ENCODE peak calls at places on chromosomes 16 and 17, in ten cellular contexts. V is breast epithelium; S is PC-9; R is IMR-90; Q is HFF-Myc; H is H7; Z is CD8-positive, alpha-beta memory T cell; A is cardiac muscle cell; G is cardiac fibroblast; D is adrenal gland. B is an unnamed sample.

GRCh38 chr17:71502443-71502842 is 618.4 kb upstream of the SOX9 start:
- DNase-seq in V (no peak), S (no peak), R (no peak), Q (no peak), H (no peak), Z (no peak), A (no peak), G (no peak), D (no peak), B (no peak)

GRCh38 chr17:8189041-8189710 is 804 bp downstream of the BORCS6 start:
- DNase-seq in V (no peak), S (no peak), R (no peak), Q (no peak), H (no peak), Z (no peak), A (no peak), G (no peak), D (peak), B (no peak)

GRCh38 chr16:2296662-2297505 is 29.0 kb upstream of the RNPS1 start:
- DNase-seq in V (no peak), S (no peak), R (no peak), Q (no peak), H (peak), Z (no peak), A (peak), G (peak), D (peak), B (no peak)

GRCh38 chr17:61770043-61770442 is 93.3 kb downstream of the BRIP1 start:
- DNase-seq in V (no peak), S (no peak), R (peak), Q (no peak), H (no peak), Z (no peak), A (no peak), G (no peak), D (no peak), B (no peak)

GRCh38 chr16:64615647-64616280 is 506.1 kb downstream of the CDH11 start:
- DNase-seq in V (no peak), S (no peak), R (peak), Q (peak), H (no peak), Z (no peak), A (peak), G (peak), D (no peak), B (no peak)

GRCh38 chr16:23836078-23836403 is 258 bp downstream of the PRKCB start:
- DNase-seq in V (no peak), S (no peak), R (no peak), Q (no peak), H (no peak), Z (no peak), A (no peak), G (no peak), D (no peak), B (no peak)

GRCh38 chr17:6554871-6555330 is 1.5 kb downstream of the PITPNM3 start:
- DNase-seq in V (no peak), S (no peak), R (no peak), Q (no peak), H (peak), Z (no peak), A (no peak), G (no peak), D (no peak), B (no peak)

GRCh38 chr17:32546031-32546444 is 59.2 kb downstream of the CDK5R1 start:
- DNase-seq in V (no peak), S (no peak), R (no peak), Q (no peak), H (peak), Z (no peak), A (no peak), G (no peak), D (no peak), B (no peak)

GRCh38 chr16:74951206-74951605 is 33.7 kb downstream of the WDR59 start:
- DNase-seq in V (no peak), S (no peak), R (no peak), Q (no peak), H (no peak), Z (no peak), A (no peak), G (no peak), D (peak), B (no peak)

GRCh38 chr16:67104845-67105244 is 4.9 kb upstream of the PHAF1 start:
- DNase-seq in V (peak), S (no peak), R (no peak), Q (no peak), H (no peak), Z (no peak), A (no peak), G (no peak), D (no peak), B (peak)

GRCh38 chr16:30567160-30567990 is 4.1 kb downstream of the ZNF688 start:
- DNase-seq in V (no peak), S (peak), R (peak), Q (no peak), H (no peak), Z (peak), A (no peak), G (no peak), D (no peak), B (no peak)

GRCh38 chr16:88870608-88871348 is 4.3 kb upstream of the PABPN1L start:
- DNase-seq in V (no peak), S (no peak), R (no peak), Q (no peak), H (no peak), Z (no peak), A (no peak), G (no peak), D (no peak), B (no peak)
- H3K4me3 ChIP-seq in V (peak), S (no peak), R (no peak), Q (no peak), H (no peak), Z (no peak), A (no peak), G (no peak), D (no peak), B (no peak)

DNA sequence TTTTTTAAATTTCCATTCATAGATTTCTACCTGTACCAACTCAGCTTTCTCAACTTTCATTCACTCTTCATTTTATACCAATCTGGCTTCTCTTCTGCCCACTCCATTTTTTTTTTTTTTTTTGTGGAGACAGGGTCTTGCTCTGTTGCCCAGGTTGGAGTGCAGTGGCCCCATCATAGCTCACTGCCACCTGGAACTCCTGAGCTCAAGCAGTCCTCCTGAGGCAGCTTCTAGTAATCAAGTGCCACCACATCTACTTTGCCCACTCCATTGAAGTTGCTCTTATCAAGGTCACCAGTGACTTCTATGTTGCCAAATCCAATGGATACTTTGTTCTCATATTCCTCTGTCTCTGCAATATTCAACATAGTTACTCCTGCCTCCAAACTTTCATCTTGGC is 1.7 kb downstream of the SUPT6H start:
- DNase-seq in V (no peak), S (no peak), R (no peak), Q (no peak), H (no peak), Z (no peak), A (no peak), G (no peak), D (no peak), B (no peak)
- H3K4me3 ChIP-seq in V (no peak), S (peak), R (no peak), Q (peak), H (no peak), Z (no peak), A (no peak), G (no peak), D (no peak), B (peak)

GRCh38 chr17:73093286-73093685 is 798 bp upstream of the SLC39A11 start:
- DNase-seq in V (no peak), S (no peak), R (no peak), Q (no peak), H (no peak), Z (no peak), A (no peak), G (no peak), D (peak), B (no peak)
- H3K4me3 ChIP-seq in V (no peak), S (no peak), R (no peak), Q (no peak), H (no peak), Z (peak), A (no peak), G (no peak), D (no peak), B (peak)

DNA sequence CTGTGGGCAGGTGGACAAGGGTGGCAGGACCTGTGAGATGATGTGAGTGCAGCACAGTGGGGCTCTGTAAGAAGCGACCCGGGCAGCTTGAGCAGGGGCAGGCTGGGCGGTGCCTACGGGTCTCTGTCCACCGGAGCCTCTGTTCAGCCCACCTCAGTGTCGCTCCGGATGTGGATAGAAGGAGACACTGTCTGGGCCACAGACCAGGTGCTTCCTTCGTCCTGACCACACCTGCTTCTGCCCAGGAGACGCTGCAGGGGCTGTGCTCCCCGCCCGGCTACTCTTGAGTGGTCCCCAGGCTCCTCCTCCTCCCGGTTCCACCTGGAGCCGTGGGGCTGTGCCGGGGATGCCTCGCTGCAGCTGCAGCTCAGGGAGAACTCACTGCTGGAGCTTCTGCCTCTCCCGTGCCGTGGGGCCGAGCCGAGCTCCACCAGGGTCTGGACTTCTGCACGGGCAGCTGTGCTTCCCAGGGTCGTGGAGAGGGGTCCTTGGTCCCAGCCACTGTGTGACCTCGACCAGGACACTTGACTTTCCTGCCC is 21.5 kb downstream of the METRNL start:
- DNase-seq in V (no peak), S (no peak), R (no peak), Q (no peak), H (peak), Z (no peak), A (no peak), G (no peak), D (no peak), B (no peak)
- H3K4me3 ChIP-seq in V (peak), S (no peak), R (no peak), Q (no peak), H (no peak), Z (no peak), A (no peak), G (no peak), D (no peak), B (no peak)

GRCh38 chr17:75088902-75089417 is 1.2 kb downstream of the SLC16A5 start:
- DNase-seq in V (no peak), S (peak), R (no peak), Q (no peak), H (peak), Z (no peak), A (no peak), G (no peak), D (no peak), B (no peak)
- H3K4me3 ChIP-seq in V (no peak), S (peak), R (no peak), Q (peak), H (no peak), Z (peak), A (no peak), G (no peak), D (no peak), B (no peak)

DNA sequence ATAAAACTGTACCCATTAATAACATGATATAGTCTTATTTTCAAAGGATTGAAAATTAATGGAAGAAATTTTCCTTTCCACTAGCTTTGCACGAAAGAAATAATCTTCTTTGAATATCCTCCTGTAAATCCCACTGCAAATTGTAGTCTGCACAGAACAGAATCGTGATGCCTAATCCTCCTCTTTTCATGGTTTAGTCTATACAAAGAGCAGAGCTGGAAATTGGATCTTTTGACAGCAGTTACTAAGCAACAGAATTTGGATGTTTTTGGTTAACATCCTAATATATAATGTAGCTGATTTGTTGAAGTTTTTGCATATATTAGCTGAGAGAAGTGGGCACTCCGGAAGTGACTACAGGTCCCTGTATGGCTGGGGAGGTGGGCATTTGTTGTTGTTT is 98.6 kb downstream of the WNT3 start:
- DNase-seq in V (no peak), S (peak), R (no peak), Q (no peak), H (no peak), Z (no peak), A (no peak), G (no peak), D (no peak), B (no peak)
- H3K4me3 ChIP-seq in V (no peak), S (no peak), R (no peak), Q (no peak), H (no peak), Z (no peak), A (no peak), G (no peak), D (no peak), B (no peak)

DNA sequence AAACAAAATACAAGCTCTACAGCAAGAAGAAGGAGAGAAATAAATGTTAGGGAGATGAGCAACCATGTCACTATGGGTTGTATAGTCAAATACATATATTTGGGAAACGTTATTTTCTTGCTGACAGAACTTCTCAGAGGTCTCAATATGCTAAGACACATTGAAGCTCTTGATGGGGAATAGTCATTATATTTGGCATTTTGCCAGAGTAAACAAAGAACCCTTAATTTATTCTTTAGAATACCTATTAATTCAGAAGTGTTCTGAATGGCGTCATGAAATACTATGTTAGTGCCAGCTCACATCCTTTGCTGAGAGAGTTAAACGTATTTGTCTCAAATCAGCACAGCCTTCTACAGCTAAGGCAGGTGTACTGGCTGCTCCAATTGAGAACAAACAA is 458.9 kb downstream of the CDH13 start:
- DNase-seq in V (no peak), S (no peak), R (no peak), Q (no peak), H (no peak), Z (no peak), A (no peak), G (no peak), D (no peak), B (no peak)
- H3K4me3 ChIP-seq in V (no peak), S (no peak), R (no peak), Q (no peak), H (no peak), Z (no peak), A (no peak), G (no peak), D (no peak), B (no peak)